ENCODE peak calls at places on chromosomes 13 and 19, in nine cellular contexts. J is astrocyte of the cerebellum, B is testis, U is GM20000, C is WTC11, K is cardiac muscle cell, D is HCT116, L is GM12865, Y is heart right ventricle. Q is an unnamed sample.

GRCh38 chr13:64471916-64472315 is 2758.2 kb downstream of the PCDH9 start:
- DNase-seq in K (peak), Y (no peak), D (peak), L (no peak), U (no peak), C (no peak), J (peak), B (no peak), Q (no peak)

GRCh38 chr19:3324405-3324856 is 42.0 kb upstream of the NFIC start:
- DNase-seq in C (peak), L (peak), D (peak), U (peak), B (peak), K (peak), J (no peak), Y (no peak), Q (peak)

GRCh38 chr13:43364210-43365041 is 341.0 kb downstream of the DNAJC15 start:
- DNase-seq in C (no peak), J (peak), L (no peak), B (no peak), U (no peak), Y (peak), D (no peak), K (peak), Q (no peak)

GRCh38 chr19:34228347-34228746 is 26.0 kb upstream of the GARRE1 start:
- DNase-seq in K (no peak), C (no peak), Y (no peak), D (no peak), J (no peak), U (no peak), L (no peak), B (no peak), Q (no peak)

GRCh38 chr19:42095142-42095813 is 19.3 kb downstream of the ZNF574 start:
- DNase-seq in J (no peak), D (no peak), B (no peak), U (no peak), L (no peak), C (no peak), K (no peak), Y (no peak), Q (no peak)

GRCh38 chr13:109162248-109163051 is 533.0 kb downstream of the MYO16 start:
- DNase-seq in J (no peak), L (peak), U (peak), B (no peak), K (no peak), C (no peak), D (no peak), Y (no peak), Q (peak)

GRCh38 chr19:29528946-29529645 is 3.3 kb downstream of the VSTM2B start:
- DNase-seq in J (no peak), C (peak), L (no peak), B (no peak), D (no peak), U (peak), Y (no peak), K (no peak), Q (no peak)

GRCh38 chr13:27327633-27328032 is 57.0 kb downstream of the RASL11A start:
- DNase-seq in D (no peak), K (no peak), B (no peak), L (no peak), U (no peak), J (no peak), C (no peak), Y (no peak), Q (no peak)

GRCh38 chr13:66835040-66835628 is 395.0 kb downstream of the PCDH9 start:
- DNase-seq in Y (peak), J (peak), U (no peak), L (no peak), D (no peak), B (peak), C (peak), K (peak), Q (no peak)

GRCh38 chr13:36357692-36358091 is 11.5 kb upstream of the SPART start:
- DNase-seq in Y (no peak), U (no peak), B (peak), L (no peak), J (peak), C (no peak), D (no peak), K (peak), Q (no peak)

GRCh38 chr13:51858433-51859247 is 3.1 kb upstream of the CCDC70 start:
- DNase-seq in L (no peak), U (no peak), K (no peak), J (no peak), C (no peak), Y (no peak), D (no peak), B (no peak), Q (no peak)

GRCh38 chr19:55041627-55042343 is 3.7 kb upstream of the GP6 start:
- DNase-seq in L (no peak), K (no peak), J (no peak), D (no peak), U (no peak), Y (no peak), C (no peak), B (no peak), Q (peak)

DNA sequence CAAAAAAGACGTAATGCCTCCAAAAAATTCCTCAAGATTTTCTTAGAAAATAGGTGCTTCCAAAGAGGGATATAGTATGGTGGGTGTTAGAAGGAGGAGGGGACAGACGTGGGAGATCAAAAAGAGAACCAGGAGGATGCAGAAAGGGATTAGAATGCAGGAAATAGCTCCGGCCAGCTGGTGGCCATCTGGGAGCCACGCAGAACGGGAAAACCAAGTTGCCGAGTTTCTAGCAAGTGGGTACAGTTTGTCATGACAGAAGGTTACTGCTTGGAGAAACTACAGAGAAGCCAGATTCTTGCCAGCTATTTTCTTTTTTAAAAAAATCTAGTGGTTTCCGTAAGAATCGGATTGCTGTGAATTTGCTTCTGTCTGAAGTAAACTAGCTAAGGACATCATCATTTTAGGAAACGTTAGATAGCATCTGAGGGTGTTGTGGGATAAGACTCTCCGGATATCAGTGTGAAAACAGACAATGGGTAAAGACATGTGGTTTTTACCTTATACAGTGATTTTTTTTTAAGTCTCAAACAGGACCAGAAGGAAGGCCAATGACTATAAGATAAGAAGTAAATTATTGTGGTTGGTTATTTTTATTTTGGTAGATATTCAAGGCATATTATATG is 104.9 kb downstream of the HSPH1 start:
- DNase-seq in J (no peak), U (no peak), L (no peak), D (no peak), Y (no peak), B (no peak), K (peak), C (no peak), Q (no peak)
- TF ChIP-seq CTCF in J (no peak), U (no peak), L (no peak), D (no peak), Y (no peak), B (no peak), K (peak), C (no peak), Q (no peak)

DNA sequence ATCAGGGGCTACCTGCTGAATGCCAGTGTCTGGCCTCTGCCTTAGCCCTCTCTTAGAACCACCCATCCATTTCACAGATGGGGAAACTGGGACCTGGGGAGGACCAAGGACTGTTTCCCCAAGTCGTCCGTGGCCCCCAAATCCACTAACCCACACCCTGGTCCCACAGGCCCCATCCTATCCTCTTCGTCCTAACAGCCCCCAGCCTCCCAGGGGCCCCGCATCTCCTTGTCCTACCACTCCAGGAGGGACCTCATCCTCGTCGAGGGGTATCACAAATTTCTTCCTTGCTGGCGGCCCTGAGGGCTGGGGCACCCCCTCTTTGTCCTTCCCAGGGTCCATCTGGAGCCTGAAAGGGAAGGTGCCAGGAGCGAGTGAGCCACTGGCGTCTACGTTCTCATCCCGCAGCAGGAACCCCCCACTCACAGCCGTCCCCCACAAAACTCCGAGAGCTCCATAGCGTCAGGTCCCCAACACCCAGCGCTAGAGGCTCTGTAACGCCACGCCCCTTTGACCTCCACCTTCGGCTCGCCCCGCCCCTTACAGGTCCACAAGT is 606 bp downstream of the ERCC1 start:
- DNase-seq in L (no peak), B (no peak), U (no peak), C (no peak), K (no peak), Y (no peak), D (no peak), J (no peak), Q (no peak)
- TF ChIP-seq CTCF in L (no peak), B (no peak), U (no peak), C (no peak), K (no peak), Y (no peak), D (no peak), J (no peak), Q (no peak)

DNA sequence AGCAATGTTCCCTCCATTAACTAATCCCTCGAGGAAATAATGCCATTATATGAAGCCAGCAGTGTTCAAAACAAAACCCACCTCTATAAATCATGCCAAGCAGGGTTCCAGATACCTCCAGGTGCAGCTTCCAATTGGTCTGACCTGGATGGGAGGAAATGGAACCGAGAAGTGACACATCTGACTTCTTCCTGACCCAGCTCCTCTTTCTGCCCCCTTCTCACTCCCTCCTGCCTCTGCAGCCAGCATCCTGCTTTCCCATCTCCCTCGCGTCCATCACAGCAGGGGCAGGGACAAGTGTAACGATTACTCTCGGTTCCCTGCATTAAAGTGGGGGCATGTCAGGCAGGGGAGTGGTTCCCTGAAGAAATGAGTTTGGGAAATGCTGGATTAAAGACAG is 37.5 kb downstream of the HSPH1 start:
- DNase-seq in C (no peak), J (no peak), D (no peak), L (no peak), K (no peak), U (no peak), B (no peak), Y (no peak), Q (no peak)
- TF ChIP-seq CTCF in C (no peak), J (no peak), D (no peak), L (no peak), K (no peak), U (no peak), B (no peak), Y (no peak), Q (no peak)

DNA sequence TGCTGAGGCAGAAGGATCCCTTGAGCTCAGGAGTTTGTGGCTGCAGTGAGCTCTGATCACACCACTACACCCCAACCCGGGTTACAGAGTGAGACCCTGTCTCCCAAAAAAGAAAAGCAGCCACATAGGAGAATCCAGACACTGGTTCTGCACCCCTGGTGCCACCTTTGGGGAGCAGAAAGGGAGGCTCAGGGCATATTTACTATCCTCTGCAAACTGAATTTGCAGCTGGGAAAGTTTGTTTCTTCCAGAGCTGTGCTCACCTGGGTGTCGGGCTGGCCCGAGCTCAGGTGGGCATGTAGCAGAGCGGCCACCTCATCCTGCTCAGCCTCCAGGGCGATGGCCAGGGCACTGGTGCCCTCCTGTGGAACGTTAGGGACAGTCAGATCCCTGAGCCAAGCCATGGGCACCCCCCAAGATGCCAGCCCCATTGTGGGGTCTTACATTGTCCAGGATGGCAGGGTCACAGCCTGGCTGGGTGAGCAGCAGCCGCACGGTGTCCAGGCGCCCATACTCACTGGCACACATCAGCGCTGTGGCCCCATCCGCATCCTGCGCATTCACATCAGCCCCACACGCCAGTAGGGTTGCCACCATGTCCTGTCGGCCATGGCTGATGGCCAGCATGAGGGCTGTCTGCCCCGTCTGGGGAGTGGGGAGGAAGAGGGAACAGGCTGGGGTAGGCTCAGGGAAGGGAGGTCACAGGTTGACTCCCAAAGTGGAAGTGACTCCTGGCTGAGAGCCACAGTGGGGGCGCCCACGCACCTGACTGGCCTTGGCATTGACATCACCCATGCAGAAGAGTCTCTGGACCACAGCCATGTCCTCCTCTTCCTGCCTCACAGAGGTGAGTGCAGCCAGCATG is 3.1 kb downstream of the RPS28 start:
- DNase-seq in U (no peak), L (peak), D (no peak), B (no peak), K (no peak), C (no peak), J (no peak), Y (peak), Q (no peak)
- TF ChIP-seq CTCF in U (no peak), L (no peak), D (peak), B (no peak), K (no peak), C (no peak), J (no peak), Y (no peak), Q (peak)

GRCh38 chr19:10339977-10340376 is 553 bp upstream of the ICAM3 start:
- DNase-seq in D (no peak), K (no peak), L (no peak), C (no peak), B (no peak), U (no peak), J (no peak), Y (no peak), Q (no peak)
- TF ChIP-seq CTCF in D (no peak), K (no peak), L (no peak), C (no peak), B (no peak), U (no peak), J (no peak), Y (no peak), Q (no peak)

GRCh38 chr19:13097331-13098258 is 5.1 kb downstream of the LYL1 start:
- DNase-seq in D (no peak), C (no peak), L (no peak), Y (no peak), U (no peak), J (no peak), B (peak), K (no peak), Q (no peak)

GRCh38 chr19:13096968-13097330 is 5.7 kb downstream of the LYL1 start:
- DNase-seq in Y (no peak), U (no peak), B (no peak), C (no peak), J (no peak), L (no peak), K (no peak), D (no peak), Q (no peak)

GRCh38 chr19:13094771-13095392 is 7.8 kb downstream of the LYL1 start:
- DNase-seq in C (peak), L (no peak), D (no peak), K (no peak), U (peak), Y (no peak), J (no peak), B (no peak), Q (peak)

GRCh38 chr19:13095393-13095784 is 7.3 kb downstream of the LYL1 start:
- DNase-seq in J (no peak), L (no peak), K (no peak), U (peak), Y (no peak), B (no peak), C (peak), D (no peak), Q (no peak)

GRCh38 chr19:13095934-13096890 is 6.4 kb downstream of the LYL1 start:
- DNase-seq in C (peak), B (no peak), U (no peak), K (no peak), J (no peak), Y (no peak), L (no peak), D (no peak), Q (no peak)
- TF ChIP-seq CTCF in C (no peak), B (peak), U (no peak), K (peak), J (peak), Y (peak), L (no peak), D (no peak), Q (no peak)

DNA sequence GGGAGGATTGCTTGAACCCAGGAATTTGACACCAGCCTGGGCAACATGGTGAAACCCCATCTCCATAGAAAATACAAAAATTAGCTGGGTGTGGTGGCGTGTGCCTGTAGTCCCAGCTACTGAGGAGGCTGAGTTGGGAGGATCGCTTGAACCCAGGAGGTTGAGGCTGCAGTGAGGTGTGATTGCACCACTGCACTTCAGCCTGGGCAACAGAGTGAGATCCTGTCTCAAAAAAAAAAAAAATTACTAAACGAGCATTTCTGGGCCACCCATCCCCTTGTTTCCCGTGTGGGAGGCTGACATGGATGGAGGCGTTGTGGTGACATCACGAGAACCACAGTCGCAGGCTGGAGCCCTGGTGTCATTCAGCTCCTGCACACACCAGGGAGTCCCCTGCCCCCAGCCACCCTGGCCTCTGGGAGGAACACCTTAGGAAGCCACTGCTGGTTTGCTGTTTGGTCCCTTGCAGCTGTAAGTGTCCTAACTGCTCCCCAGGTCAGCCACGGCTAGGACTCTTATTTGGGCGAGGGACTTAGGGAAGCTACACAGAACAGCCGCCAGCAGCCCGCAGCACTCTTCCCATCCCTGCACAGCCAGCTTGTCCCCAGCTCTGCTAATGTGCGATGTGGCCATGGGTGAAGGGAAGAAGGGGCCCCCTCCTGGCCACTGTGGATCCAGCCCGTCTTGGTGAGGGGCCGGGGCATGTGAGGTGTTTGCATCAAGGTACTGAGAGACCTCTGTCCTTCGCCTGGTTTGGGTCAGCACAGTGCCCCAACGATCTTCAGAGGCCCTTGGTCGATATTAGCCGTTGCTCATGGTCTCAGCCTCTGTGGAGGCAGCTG is 12.7 kb downstream of the NKPD1 start:
- DNase-seq in D (no peak), C (peak), Y (no peak), L (no peak), U (no peak), J (no peak), B (no peak), K (no peak), Q (no peak)
- TF ChIP-seq CTCF in D (no peak), C (no peak), Y (no peak), L (no peak), U (no peak), J (no peak), B (no peak), K (no peak), Q (no peak)

GRCh38 chr19:17420267-17420924 is 549 bp downstream of the MVB12A start:
- DNase-seq in K (peak), Y (peak), J (no peak), U (peak), D (no peak), L (peak), C (peak), B (peak), Q (peak)
- TF ChIP-seq CTCF in K (peak), Y (no peak), J (peak), U (peak), D (no peak), L (no peak), C (no peak), B (no peak), Q (no peak)

GRCh38 chr13:93116809-93117208 is 109.8 kb upstream of the GPC6 start:
- DNase-seq in C (no peak), K (no peak), J (no peak), L (no peak), D (no peak), U (no peak), Y (no peak), B (no peak), Q (no peak)
- TF ChIP-seq CTCF in C (no peak), K (no peak), J (no peak), L (no peak), D (no peak), U (no peak), Y (no peak), B (no peak), Q (no peak)